ENCODE peak calls at places on chromosomes 6 and 20, in eight cellular contexts. I is cardiac muscle cell, X is choroid plexus epithelial cell, J is neural crest cell, T is GM12864, H is right atrium auricular region, D is IMR-90, V is NB4. Q is an unnamed sample.

GRCh38 chr20:63573739-63574131 is 304 bp downstream of the HELZ2 start:
- DNase-seq in T (no peak), I (no peak), J (no peak), D (no peak), V (no peak), X (no peak), H (no peak), Q (no peak)

GRCh38 chr6:40579101-40579500 is 8.1 kb downstream of the LRFN2 start:
- DNase-seq in T (no peak), H (no peak), X (no peak), I (no peak), V (no peak), D (no peak), J (no peak), Q (no peak)

GRCh38 chr6:47722178-47722577 is 23.8 kb downstream of the ADGRF4 start:
- DNase-seq in V (peak; percentile 69), D (no peak), I (no peak), X (no peak), J (no peak), H (no peak), T (no peak), Q (peak; percentile 22)

GRCh38 chr20:43665466-43666176 is 1.3 kb upstream of the MYBL2 start:
- DNase-seq in V (no peak), J (no peak), X (no peak), T (no peak), I (no peak), H (no peak), D (no peak), Q (no peak)

GRCh38 chr6:113433506-113433991 is 423.6 kb upstream of the MARCKS start:
- DNase-seq in X (peak; percentile 88), V (peak; percentile 87), D (peak; percentile 83), T (no peak), I (no peak), J (no peak), H (peak; percentile 80), Q (no peak)

GRCh38 chr6:132513821-132514545 is 1.1 kb upstream of the STX7 start:
- DNase-seq in I (no peak), T (no peak), V (peak; percentile 10), X (peak; percentile 41), D (no peak), J (no peak), H (no peak), Q (no peak)

GRCh38 chr20:64079273-64080012 is at the start of gene RGS19:
- DNase-seq in V (peak; percentile 98), I (peak; percentile 86), T (no peak), X (peak; percentile 42), D (peak; percentile 64), J (peak; percentile 60), H (no peak), Q (peak; percentile 95)

GRCh38 chr6:1524040-1524480 is 85.7 kb upstream of the FOXC1 start:
- DNase-seq in T (no peak), J (peak; percentile 25), D (peak; percentile 33), H (no peak), X (peak; percentile 76), I (peak; percentile 65), V (no peak), Q (peak; percentile 78)

GRCh38 chr20:22584922-22585785 is 782 bp upstream of the FOXA2 start:
- DNase-seq in T (no peak), I (peak; percentile 18), V (no peak), J (no peak), D (no peak), X (no peak), H (no peak), Q (no peak)

GRCh38 chr20:22775671-22776139 is 191.3 kb upstream of the FOXA2 start:
- DNase-seq in I (no peak), X (peak; percentile 62), D (peak; percentile 65), J (no peak), H (no peak), T (no peak), V (no peak), Q (no peak)

GRCh38 chr20:23141450-23142161 is 55.5 kb upstream of the CD93 start:
- DNase-seq in V (no peak), J (no peak), X (no peak), I (no peak), H (no peak), T (no peak), D (no peak), Q (no peak)

GRCh38 chr20:20520776-20521175 is 152.9 kb downstream of the INSM1 start:
- DNase-seq in J (no peak), H (no peak), D (peak; percentile 60), I (no peak), X (peak; percentile 16), V (no peak), T (no peak), Q (no peak)

GRCh38 chr6:44176130-44176934 is 17.7 kb downstream of the CAPN11 start:
- DNase-seq in D (no peak), I (no peak), V (peak; percentile 86), J (no peak), T (no peak), H (no peak), X (no peak), Q (no peak)

GRCh38 chr6:170271771-170272314 is 19.0 kb downstream of the DLL1 start:
- DNase-seq in J (no peak), X (no peak), T (peak; percentile 91), D (no peak), V (peak; percentile 86), I (no peak), H (peak; percentile 69), Q (peak; percentile 93)

GRCh38 chr6:125791151-125791819 is 525 bp downstream of the NCOA7 start:
- DNase-seq in T (no peak), J (no peak), V (peak; percentile 66), X (peak; percentile 76), D (peak; percentile 52), I (peak; percentile 40), H (peak; percentile 76), Q (peak; percentile 63)

GRCh38 chr6:43291708-43292107 is 6.4 kb upstream of the SLC22A7 start:
- DNase-seq in H (no peak), D (no peak), T (no peak), X (no peak), I (no peak), J (no peak), V (no peak), Q (no peak)

DNA sequence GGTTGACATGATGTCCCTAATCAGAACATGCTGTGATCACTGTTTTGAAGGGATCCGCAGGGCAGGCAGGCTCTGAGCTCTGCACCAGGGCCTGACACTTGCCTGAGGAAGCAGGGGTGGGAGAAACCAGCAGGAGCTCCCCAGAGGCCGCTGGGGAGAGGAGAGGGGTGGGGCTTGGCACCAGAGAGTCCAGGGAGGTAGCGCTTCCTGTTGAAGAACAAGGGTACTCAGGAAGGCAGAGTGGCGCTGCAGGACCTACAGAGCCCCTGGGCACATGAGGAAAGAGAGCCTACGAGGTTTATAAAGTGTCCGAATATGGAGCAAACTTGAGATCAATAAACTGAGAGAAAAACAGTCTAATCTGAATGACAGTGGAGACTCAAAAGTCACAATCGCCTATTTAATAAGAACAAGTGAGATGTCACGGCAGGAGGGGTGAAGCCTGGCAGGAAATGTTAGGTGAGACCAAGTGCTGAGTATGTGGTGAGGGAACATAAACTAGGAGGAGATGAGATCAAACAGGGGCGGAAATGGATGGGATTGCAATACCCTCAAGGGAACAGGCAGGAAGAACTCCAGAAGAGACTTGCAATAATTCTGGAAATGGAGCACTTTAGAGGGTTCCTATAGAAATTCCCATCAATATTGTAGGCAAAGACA is 5.8 kb upstream of the TBXT start:
- DNase-seq in D (no peak), T (no peak), H (no peak), V (peak; percentile 93), X (peak; percentile 7), I (peak; percentile 61), J (no peak), Q (no peak)
- TF ChIP-seq CTCF in D (no peak), T (no peak), H (no peak), V (no peak), X (no peak), I (no peak), J (no peak), Q (no peak)

GRCh38 chr6:99801805-99802204 is 192.2 kb downstream of the MCHR2 start:
- DNase-seq in H (no peak), X (no peak), V (no peak), T (no peak), J (no peak), I (no peak), D (no peak), Q (no peak)

GRCh38 chr6:99802396-99803031 is 191.5 kb downstream of the MCHR2 start:
- DNase-seq in T (no peak), V (no peak), X (no peak), J (no peak), H (no peak), D (no peak), I (no peak), Q (no peak)
- TF ChIP-seq CTCF in T (peak; percentile 5), V (no peak), X (no peak), J (peak; percentile 43), H (no peak), D (no peak), I (no peak), Q (no peak)

GRCh38 chr20:32946629-32947028 is 57.6 kb downstream of the SUN5 start:
- DNase-seq in X (no peak), D (no peak), T (no peak), J (no peak), V (no peak), I (no peak), H (no peak), Q (no peak)

GRCh38 chr20:32943490-32944052 is 60.7 kb downstream of the SUN5 start:
- DNase-seq in J (no peak), V (no peak), H (peak; percentile 47), I (no peak), D (no peak), T (no peak), X (no peak), Q (no peak)

GRCh38 chr20:32941155-32941885 is 62.9 kb downstream of the SUN5 start:
- DNase-seq in I (no peak), X (no peak), H (no peak), V (peak; percentile 71), D (no peak), T (no peak), J (no peak), Q (no peak)

GRCh38 chr20:32945710-32946221 is 58.5 kb downstream of the SUN5 start:
- DNase-seq in V (peak; percentile 52), T (no peak), X (peak; percentile 67), D (peak; percentile 34), H (no peak), I (peak; percentile 49), J (no peak), Q (no peak)
- TF ChIP-seq CTCF in V (peak; percentile 56), T (peak; percentile 53), X (peak; percentile 73), D (peak; percentile 50), H (peak; percentile 18), I (peak; percentile 68), J (peak; percentile 74), Q (peak; percentile 39)

DNA sequence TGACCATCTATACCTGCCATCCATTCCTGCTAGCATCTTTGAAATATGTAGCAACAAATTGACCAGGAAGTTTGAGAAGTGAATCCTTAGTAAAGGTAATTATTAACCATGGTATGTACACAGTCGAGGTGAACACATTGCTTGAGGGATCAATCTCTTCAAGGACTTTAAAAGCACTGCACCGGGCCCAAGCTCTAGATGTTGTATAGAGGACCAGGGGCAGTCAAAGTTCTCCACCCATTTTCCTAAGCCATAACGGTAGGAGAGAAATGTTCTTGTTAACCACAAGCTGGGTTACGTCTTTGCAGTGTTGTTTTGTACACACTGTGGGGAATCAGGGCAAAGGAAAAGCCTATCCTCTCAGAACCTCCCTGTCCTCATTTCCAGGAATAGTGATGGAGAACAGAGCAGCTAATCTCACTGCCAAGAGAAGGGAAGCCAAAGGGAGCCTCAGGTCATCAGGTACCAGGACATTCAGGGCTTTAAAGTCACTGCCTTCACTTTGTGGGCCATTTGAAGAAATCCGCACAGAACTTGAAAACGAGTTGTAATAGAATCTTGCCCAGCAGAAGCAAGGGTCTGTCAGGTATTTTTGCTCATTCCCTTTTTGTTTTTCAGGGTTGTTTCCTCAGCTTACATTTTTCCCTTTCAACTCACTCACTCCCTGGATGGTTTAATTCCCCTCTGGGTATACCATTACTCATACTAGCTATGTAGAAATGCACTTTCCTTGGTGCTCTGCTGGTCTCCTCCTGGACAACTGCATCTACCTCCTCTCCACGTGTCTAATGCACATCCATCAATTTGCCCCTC is 5.3 kb upstream of the PM20D2 start:
- DNase-seq in T (no peak), H (no peak), J (no peak), X (no peak), D (peak; percentile 41), I (no peak), V (no peak), Q (no peak)
- TF ChIP-seq CTCF in T (no peak), H (no peak), J (no peak), X (no peak), D (no peak), I (no peak), V (no peak), Q (no peak)